ENCODE peak calls at places on chromosomes 6 and 20, in four cellular contexts. One of them, this sample, is unnamed. For H3K36me3, the result is how much of the 10 kb centered on the place peaks cover.

GRCh38 chr6:87968435-87969278 is 79.0 kb upstream of the SPACA1 start:
- DNase-seq in stomach: peak
- DNase-seq in psoas muscle: no peak
- DNase-seq in tibial nerve: no peak
- DNase-seq in this sample: peak

GRCh38 chr20:11261533-11262000 is 587.8 kb upstream of the JAG1 start:
- DNase-seq in stomach: no peak
- DNase-seq in psoas muscle: no peak
- DNase-seq in tibial nerve: no peak
- DNase-seq in this sample: no peak

GRCh38 chr6:4316867-4317400 is 181.6 kb upstream of the ECI2 start:
- DNase-seq in stomach: peak
- DNase-seq in psoas muscle: peak
- DNase-seq in tibial nerve: peak
- DNase-seq in this sample: peak

GRCh38 chr20:8790442-8791074 is 278.3 kb upstream of the PLCB4 start:
- DNase-seq in stomach: peak
- DNase-seq in psoas muscle: no peak
- DNase-seq in tibial nerve: peak
- DNase-seq in this sample: peak

GRCh38 chr6:1024587-1024986 is 287.3 kb upstream of the FOXQ1 start:
- DNase-seq in stomach: no peak
- DNase-seq in psoas muscle: no peak
- DNase-seq in tibial nerve: no peak
- DNase-seq in this sample: no peak

GRCh38 chr6:37657117-37657886 is 40.4 kb downstream of the MDGA1 start:
- DNase-seq in stomach: peak
- DNase-seq in psoas muscle: no peak
- DNase-seq in tibial nerve: no peak
- DNase-seq in this sample: no peak

GRCh38 chr6:129140571-129140970 is 257.6 kb downstream of the LAMA2 start:
- DNase-seq in stomach: no peak
- DNase-seq in psoas muscle: no peak
- DNase-seq in tibial nerve: no peak
- DNase-seq in this sample: no peak

GRCh38 chr20:52941803-52942202 is 30.4 kb upstream of the TSHZ2 start:
- DNase-seq in stomach: no peak
- DNase-seq in psoas muscle: no peak
- DNase-seq in tibial nerve: no peak
- DNase-seq in this sample: no peak

GRCh38 chr6:41712651-41713103 is 22.7 kb downstream of the TFEB start:
- DNase-seq in stomach: peak
- DNase-seq in psoas muscle: peak
- DNase-seq in tibial nerve: no peak
- DNase-seq in this sample: no peak

GRCh38 chr6:104182811-104183210 is 676.9 kb downstream of the HACE1 start:
- DNase-seq in stomach: no peak
- DNase-seq in psoas muscle: no peak
- DNase-seq in tibial nerve: no peak
- DNase-seq in this sample: no peak

GRCh38 chr6:20747996-20748395 is 213.7 kb downstream of the CDKAL1 start:
- DNase-seq in stomach: no peak
- DNase-seq in psoas muscle: no peak
- DNase-seq in tibial nerve: no peak
- DNase-seq in this sample: no peak

GRCh38 chr6:62283828-62284411 is 2.1 kb downstream of the KHDRBS2 start:
- DNase-seq in stomach: no peak
- DNase-seq in psoas muscle: no peak
- DNase-seq in tibial nerve: peak
- DNase-seq in this sample: no peak

GRCh38 chr6:11093065-11093590 is 506 bp upstream of the SMIM13 start:
- DNase-seq in stomach: no peak
- DNase-seq in psoas muscle: no peak
- DNase-seq in tibial nerve: no peak
- DNase-seq in this sample: no peak

GRCh38 chr6:83827050-83827449 is 26.1 kb upstream of the RIPPLY2 start:
- DNase-seq in stomach: no peak
- DNase-seq in psoas muscle: no peak
- DNase-seq in tibial nerve: no peak
- DNase-seq in this sample: no peak

GRCh38 chr20:5920581-5920980 is 29.8 kb downstream of the TRMT6 start:
- DNase-seq in stomach: no peak
- DNase-seq in psoas muscle: no peak
- DNase-seq in tibial nerve: no peak
- DNase-seq in this sample: no peak

GRCh38 chr20:58065508-58066361 is 162.7 kb downstream of the ANKRD60 start:
- DNase-seq in stomach: no peak
- DNase-seq in psoas muscle: no peak
- DNase-seq in tibial nerve: no peak
- DNase-seq in this sample: peak

GRCh38 chr20:1209447-1210387 is 6.5 kb downstream of the C20orf202 start:
- DNase-seq in stomach: no peak
- DNase-seq in psoas muscle: no peak
- DNase-seq in tibial nerve: no peak
- DNase-seq in this sample: no peak

GRCh38 chr6:80988892-80989291 is 763.6 kb downstream of the TENT5A start:
- DNase-seq in stomach: no peak
- DNase-seq in psoas muscle: no peak
- DNase-seq in tibial nerve: no peak
- DNase-seq in this sample: no peak

GRCh38 chr20:25011261-25011660 is 18.7 kb upstream of the APMAP start:
- DNase-seq in stomach: no peak
- DNase-seq in psoas muscle: no peak
- DNase-seq in tibial nerve: no peak
- DNase-seq in this sample: no peak

GRCh38 chr20:25008388-25009217 is 16.1 kb upstream of the APMAP start:
- DNase-seq in stomach: no peak
- DNase-seq in psoas muscle: peak
- DNase-seq in tibial nerve: no peak
- DNase-seq in this sample: peak

GRCh38 chr20:25007491-25008305 is 15.1 kb upstream of the APMAP start:
- DNase-seq in stomach: no peak
- DNase-seq in psoas muscle: peak
- DNase-seq in tibial nerve: no peak
- DNase-seq in this sample: peak

GRCh38 chr20:25011831-25012241 is 19.3 kb upstream of the APMAP start:
- DNase-seq in stomach: peak
- DNase-seq in psoas muscle: peak
- DNase-seq in tibial nerve: no peak
- DNase-seq in this sample: no peak

GRCh38 chr20:25009218-25010145 is 16.9 kb upstream of the APMAP start:
- DNase-seq in stomach: no peak
- DNase-seq in psoas muscle: peak
- DNase-seq in tibial nerve: no peak
- DNase-seq in this sample: peak
- H3K36me3 ChIP-seq in stomach: half or more
- H3K36me3 ChIP-seq in psoas muscle: half or more
- H3K36me3 ChIP-seq in tibial nerve: half or more
- H3K36me3 ChIP-seq in this sample: under half

DNA sequence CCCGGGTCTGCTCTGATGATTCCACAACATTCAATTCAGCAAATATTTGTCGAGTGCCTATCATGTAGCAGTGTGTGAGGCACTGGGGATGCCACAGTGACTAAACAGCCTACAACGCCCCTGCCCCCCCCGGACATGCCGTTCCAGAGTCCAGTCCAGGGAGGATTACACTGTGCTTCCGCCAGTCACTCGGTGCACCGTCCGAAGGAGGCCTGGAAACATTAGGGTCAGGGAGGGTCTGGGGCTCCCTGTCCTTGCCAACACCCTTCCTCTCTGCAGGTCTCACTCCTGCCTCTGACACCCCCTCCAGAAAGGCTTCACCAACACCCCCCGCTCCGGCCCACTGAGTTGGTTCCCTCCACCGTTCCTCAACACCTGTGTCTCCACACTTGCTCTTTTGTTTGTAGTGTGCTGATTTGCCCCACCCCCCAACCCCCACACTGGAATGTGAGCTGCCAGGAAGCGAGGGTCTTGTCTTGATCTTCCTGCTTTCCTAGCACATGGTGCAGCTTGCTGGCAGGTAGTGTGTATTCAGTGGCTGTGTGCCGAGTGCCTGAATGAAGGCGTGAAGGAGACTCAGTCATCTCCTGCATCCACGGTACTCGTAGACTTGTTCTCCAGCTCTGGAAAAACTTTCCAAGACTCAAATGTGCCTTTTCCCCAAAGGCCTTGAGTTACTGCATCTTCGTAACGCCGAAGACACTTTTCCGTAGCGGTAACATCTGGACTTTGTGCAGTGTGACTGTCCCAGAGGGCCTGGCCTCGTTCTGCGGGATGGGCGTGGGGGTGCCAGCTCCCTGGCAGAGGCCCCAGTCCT is 150.4 kb downstream of the ZDHHC14 start:
- DNase-seq in stomach: no peak
- DNase-seq in psoas muscle: peak
- DNase-seq in tibial nerve: no peak
- DNase-seq in this sample: no peak
- H3K4me3 ChIP-seq in stomach: no peak
- H3K4me3 ChIP-seq in psoas muscle: no peak
- H3K4me3 ChIP-seq in tibial nerve: no peak
- H3K4me3 ChIP-seq in this sample: peak

GRCh38 chr20:62138912-62139311 is 4.3 kb downstream of the PSMA7 start:
- DNase-seq in stomach: no peak
- DNase-seq in psoas muscle: no peak
- DNase-seq in tibial nerve: no peak
- DNase-seq in this sample: no peak
- H3K36me3 ChIP-seq in stomach: half or more
- H3K36me3 ChIP-seq in psoas muscle: half or more
- H3K36me3 ChIP-seq in tibial nerve: under half
- H3K36me3 ChIP-seq in this sample: half or more

DNA sequence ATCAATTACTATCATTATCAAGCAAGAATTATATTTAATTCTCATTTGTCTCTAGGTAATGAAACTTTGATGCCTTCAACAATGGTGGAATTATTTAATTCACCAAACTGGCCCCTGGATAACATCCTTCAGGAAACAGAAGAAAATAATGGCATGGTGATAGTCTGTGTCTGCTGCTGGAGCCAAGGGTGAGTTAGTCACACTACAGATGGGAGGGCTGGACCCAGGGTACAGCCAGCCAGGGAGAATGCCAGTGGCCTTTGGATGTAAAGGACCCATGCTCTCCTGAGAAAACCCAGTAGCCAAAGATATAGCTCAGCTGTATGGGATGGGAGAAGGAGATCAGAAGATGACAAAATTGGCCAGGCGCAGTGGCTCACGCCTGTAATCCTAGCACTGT is 60.0 kb upstream of the CNKSR3 start:
- DNase-seq in stomach: no peak
- DNase-seq in psoas muscle: no peak
- DNase-seq in tibial nerve: no peak
- DNase-seq in this sample: peak
- H3K4me3 ChIP-seq in stomach: no peak
- H3K4me3 ChIP-seq in psoas muscle: no peak
- H3K4me3 ChIP-seq in tibial nerve: no peak
- H3K4me3 ChIP-seq in this sample: no peak

GRCh38 chr20:32779500-32780215 is 17.5 kb downstream of the DNMT3B start:
- DNase-seq in stomach: no peak
- DNase-seq in psoas muscle: no peak
- DNase-seq in tibial nerve: no peak
- DNase-seq in this sample: no peak
- H3K36me3 ChIP-seq in stomach: under half
- H3K36me3 ChIP-seq in psoas muscle: under half
- H3K36me3 ChIP-seq in tibial nerve: under half
- H3K36me3 ChIP-seq in this sample: under half

DNA sequence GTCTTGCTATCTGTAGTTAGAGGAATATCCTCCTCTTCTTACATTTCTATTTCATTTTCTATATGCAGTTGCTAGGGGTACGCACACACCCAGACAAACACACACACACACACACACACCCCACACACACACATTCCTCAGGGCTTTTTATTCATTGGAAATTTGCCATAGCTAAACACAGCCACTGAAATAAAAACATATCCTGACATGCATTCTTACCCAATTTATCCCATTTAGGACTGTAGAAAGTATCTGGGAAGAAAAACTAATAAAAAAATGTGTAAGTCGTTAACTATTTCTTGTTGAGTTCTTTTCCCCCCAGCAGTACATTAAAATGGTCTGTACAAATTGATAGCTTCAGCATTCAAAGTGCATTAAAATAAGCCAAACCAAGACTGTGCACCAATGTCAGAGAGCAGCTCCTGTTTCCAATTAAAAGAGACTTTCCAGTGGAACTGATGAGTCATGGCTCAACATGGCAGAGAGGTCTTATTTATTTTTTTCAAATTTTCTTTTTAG is 357.9 kb upstream of the AGPAT4 start:
- DNase-seq in stomach: no peak
- DNase-seq in psoas muscle: no peak
- DNase-seq in tibial nerve: no peak
- DNase-seq in this sample: no peak
- H3K4me3 ChIP-seq in stomach: no peak
- H3K4me3 ChIP-seq in psoas muscle: no peak
- H3K4me3 ChIP-seq in tibial nerve: no peak
- H3K4me3 ChIP-seq in this sample: no peak